ENCODE peak calls at places on chromosomes 5 and 9, in nine cellular contexts. J is mesenchymal stem cell; Q is germinal center; H is activated CD8-positive, alpha-beta memory T cell treated with anti-CD3 and anti-CD28 coated beads, Interleukin-2, amount 50 U/mL, for 4 hours; G is GM13977; W is stimulated activated CD8-positive, alpha-beta memory T cell treated with anti-CD3 and anti-CD28 coated beads, Interleukin-7, amount 100 ng/mL, for 48 hours; N is pancreas; S is T-helper 1 cell; A is RPMI7951. C is an unnamed sample.

GRCh38 chr5:1521671-1522600 is 1.8 kb downstream of the LPCAT1 start:
- DNase-seq in J (peak), Q (no peak), H (no peak), G (no peak), W (no peak), N (peak), S (no peak), A (peak), C (no peak)

GRCh38 chr9:20623021-20623747 is 885 bp upstream of the MLLT3 start:
- DNase-seq in J (peak), Q (peak), H (peak), G (no peak), W (no peak), N (peak), S (peak), A (no peak), C (no peak)

GRCh38 chr5:135843571-135844337 is 9.3 kb downstream of the SLC25A48 start:
- DNase-seq in J (no peak), Q (no peak), H (no peak), G (no peak), W (no peak), N (no peak), S (no peak), A (no peak), C (no peak)

GRCh38 chr9:110047955-110048472 is 159.9 kb downstream of the C9orf152 start:
- DNase-seq in J (no peak), Q (no peak), H (peak), G (peak), W (no peak), N (peak), S (no peak), A (no peak), C (no peak)

GRCh38 chr5:13831236-13831810 is 113.2 kb downstream of the DNAH5 start:
- DNase-seq in J (peak), Q (no peak), H (no peak), G (no peak), W (no peak), N (no peak), S (no peak), A (peak), C (peak)

GRCh38 chr5:150589791-150590601 is 50.5 kb upstream of the SYNPO start:
- DNase-seq in J (peak), Q (no peak), H (no peak), G (no peak), W (no peak), N (peak), S (no peak), A (no peak), C (peak)

GRCh38 chr9:127074561-127075548 is 47.6 kb downstream of the ANGPTL2 start:
- DNase-seq in J (no peak), Q (no peak), H (no peak), G (no peak), W (no peak), N (no peak), S (no peak), A (no peak), C (no peak)

GRCh38 chr9:93958875-93959682 is 3.9 kb upstream of the BARX1 start:
- DNase-seq in J (peak), Q (peak), H (no peak), G (peak), W (no peak), N (peak), S (no peak), A (no peak), C (no peak)

GRCh38 chr9:69036319-69036718 is 767 bp downstream of the FXN start:
- DNase-seq in J (peak), Q (no peak), H (no peak), G (peak), W (no peak), N (no peak), S (peak), A (no peak), C (no peak)

GRCh38 chr9:134189167-134189474 is 24.8 kb upstream of the RNU6ATAC start:
- DNase-seq in J (peak), Q (no peak), H (no peak), G (no peak), W (no peak), N (peak), S (no peak), A (no peak), C (no peak)

GRCh38 chr5:16701134-16702094 is 84.6 kb upstream of the RETREG1 start:
- DNase-seq in J (no peak), Q (no peak), H (no peak), G (no peak), W (no peak), N (no peak), S (no peak), A (no peak), C (no peak)

GRCh38 chr9:1977026-1977425 is 38.1 kb upstream of the SMARCA2 start:
- DNase-seq in J (no peak), Q (no peak), H (no peak), G (no peak), W (no peak), N (no peak), S (no peak), A (no peak), C (no peak)

GRCh38 chr5:32446660-32447059 is 2.1 kb upstream of the ZFR start:
- DNase-seq in J (no peak), Q (peak), H (no peak), G (peak), W (no peak), N (no peak), S (no peak), A (no peak), C (no peak)

GRCh38 chr5:150601774-150602345 is 38.6 kb upstream of the SYNPO start:
- DNase-seq in J (no peak), Q (no peak), H (no peak), G (no peak), W (no peak), N (peak), S (no peak), A (no peak), C (no peak)

GRCh38 chr5:147737921-147738320 is 44.6 kb downstream of the JAKMIP2 start:
- DNase-seq in J (no peak), Q (no peak), H (no peak), G (no peak), W (no peak), N (no peak), S (no peak), A (no peak), C (no peak)

GRCh38 chr5:97735209-97735608 is 552.2 kb upstream of the RIOK2 start:
- DNase-seq in J (no peak), Q (no peak), H (no peak), G (no peak), W (no peak), N (no peak), S (no peak), A (peak), C (peak)

GRCh38 chr5:52895070-52895469 is 94.1 kb upstream of the ITGA2 start:
- DNase-seq in J (peak), Q (no peak), H (no peak), G (no peak), W (no peak), N (no peak), S (no peak), A (no peak), C (no peak)

GRCh38 chr5:65017636-65018035 is 248.9 kb downstream of the CWC27 start:
- DNase-seq in J (peak), Q (no peak), H (no peak), G (no peak), W (no peak), N (no peak), S (no peak), A (no peak), C (peak)

GRCh38 chr5:177336112-177336511 is 15.4 kb downstream of the LMAN2 start:
- DNase-seq in J (peak), Q (no peak), H (no peak), G (no peak), W (no peak), N (no peak), S (peak), A (peak), C (no peak)

GRCh38 chr9:84327184-84327583 is 13.4 kb downstream of the SLC28A3 start:
- DNase-seq in J (no peak), Q (no peak), H (no peak), G (no peak), W (no peak), N (no peak), S (no peak), A (no peak), C (no peak)

GRCh38 chr5:148499461-148499860 is 115.7 kb downstream of the FBXO38 start:
- DNase-seq in J (no peak), Q (no peak), H (no peak), G (no peak), W (no peak), N (no peak), S (no peak), A (peak), C (no peak)